ENCODE peak calls at places on chromosome 7, in eight cellular contexts. E is cardiac muscle cell, L is NB4, F is colonic mucosa, K is fibroblast of mammary gland, A is fibroblast of the aortic adventitia, O is GM13976, Q is right atrium auricular region. D is an unnamed sample.

GRCh38 chr7:93284908-93285307 is 52.7 kb downstream of the VPS50 start:
- DNase-seq in A (peak), L (no peak), K (no peak), F (no peak), Q (no peak), O (no peak), E (no peak), D (no peak)

GRCh38 chr7:114988035-114988434 is 66.1 kb downstream of the MDFIC start:
- DNase-seq in K (no peak), F (no peak), E (no peak), Q (no peak), L (no peak), O (no peak), A (peak), D (no peak)

GRCh38 chr7:46146454-46147255 is 225.6 kb upstream of the IGFBP3 start:
- DNase-seq in A (peak), F (no peak), O (no peak), Q (no peak), L (no peak), K (peak), E (no peak), D (no peak)

GRCh38 chr7:146090023-146090645 is 26.5 kb upstream of the CNTNAP2 start:
- DNase-seq in A (peak), Q (no peak), E (peak), K (peak), O (peak), F (no peak), L (peak), D (peak)

GRCh38 chr7:109522585-109522984 is 952.9 kb downstream of the DNAJB9 start:
- DNase-seq in Q (no peak), O (no peak), F (no peak), L (no peak), A (no peak), K (no peak), E (no peak), D (no peak)

GRCh38 chr7:41911792-41912191 is 208.9 kb upstream of the INHBA start:
- DNase-seq in F (no peak), E (no peak), K (peak), A (peak), L (no peak), O (no peak), Q (no peak), D (peak)

GRCh38 chr7:137337902-137338301 is 5.6 kb downstream of the PTN start:
- DNase-seq in Q (no peak), E (no peak), O (no peak), F (no peak), A (no peak), L (peak), K (no peak), D (no peak)

GRCh38 chr7:1548438-1548831 is 7.6 kb downstream of the TMEM184A start:
- DNase-seq in E (no peak), L (peak), O (no peak), K (no peak), A (no peak), F (no peak), Q (no peak), D (no peak)

GRCh38 chr7:45922810-45923209 is 1.7 kb upstream of the IGFBP3 start:
- DNase-seq in E (peak), O (no peak), F (no peak), A (no peak), Q (peak), L (no peak), K (no peak), D (peak)

GRCh38 chr7:129136887-129137647 is 7.4 kb upstream of the TSPAN33 start:
- DNase-seq in K (no peak), F (no peak), A (no peak), L (no peak), Q (no peak), E (no peak), O (peak), D (no peak)

DNA sequence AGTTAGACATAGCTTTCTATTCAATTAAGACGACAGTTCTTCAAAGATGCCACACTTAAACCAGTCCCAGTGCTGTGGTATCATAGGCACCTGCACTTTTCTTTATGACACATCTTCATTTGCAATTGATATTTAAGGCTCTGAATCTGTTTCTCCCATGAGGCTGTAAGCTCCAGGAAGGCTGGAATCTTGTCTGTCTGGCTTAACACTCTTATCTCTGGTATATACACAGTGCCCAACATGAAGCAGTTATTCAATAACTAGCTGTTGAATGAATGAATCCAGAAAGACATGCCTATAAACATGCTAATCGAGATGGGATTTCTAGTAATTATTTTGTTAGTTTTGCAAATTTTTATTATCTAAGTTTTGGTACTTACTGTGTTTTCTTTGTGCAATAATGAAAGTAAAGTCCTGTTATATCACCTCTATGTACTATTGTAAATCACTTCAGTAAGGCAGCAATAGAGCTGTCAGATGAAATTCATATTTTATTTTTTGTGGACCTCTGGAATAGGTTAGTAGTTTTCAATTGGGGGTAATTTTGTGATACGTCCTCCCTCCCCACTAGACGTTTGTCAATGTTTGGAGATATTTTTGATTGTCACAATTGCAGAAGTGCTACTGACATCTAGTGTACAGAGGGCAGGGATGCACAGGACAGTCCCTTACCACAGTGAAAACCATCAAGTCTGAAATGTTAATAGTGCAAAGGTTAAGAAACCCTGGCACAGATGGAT is 51.3 kb upstream of the STEAP4 start:
- DNase-seq in K (peak), A (peak), L (peak), E (no peak), O (no peak), F (no peak), Q (no peak), D (peak)
- TF ChIP-seq CTCF in K (peak), A (peak), L (peak), E (peak), O (peak), F (peak), Q (peak), D (peak)

GRCh38 chr7:43758861-43759683 is 592 bp downstream of the BLVRA start:
- DNase-seq in E (peak), K (no peak), A (peak), Q (no peak), F (peak), L (peak), O (peak), D (peak)
- TF ChIP-seq CTCF in E (no peak), K (no peak), A (no peak), Q (no peak), F (no peak), L (no peak), O (no peak), D (no peak)

DNA sequence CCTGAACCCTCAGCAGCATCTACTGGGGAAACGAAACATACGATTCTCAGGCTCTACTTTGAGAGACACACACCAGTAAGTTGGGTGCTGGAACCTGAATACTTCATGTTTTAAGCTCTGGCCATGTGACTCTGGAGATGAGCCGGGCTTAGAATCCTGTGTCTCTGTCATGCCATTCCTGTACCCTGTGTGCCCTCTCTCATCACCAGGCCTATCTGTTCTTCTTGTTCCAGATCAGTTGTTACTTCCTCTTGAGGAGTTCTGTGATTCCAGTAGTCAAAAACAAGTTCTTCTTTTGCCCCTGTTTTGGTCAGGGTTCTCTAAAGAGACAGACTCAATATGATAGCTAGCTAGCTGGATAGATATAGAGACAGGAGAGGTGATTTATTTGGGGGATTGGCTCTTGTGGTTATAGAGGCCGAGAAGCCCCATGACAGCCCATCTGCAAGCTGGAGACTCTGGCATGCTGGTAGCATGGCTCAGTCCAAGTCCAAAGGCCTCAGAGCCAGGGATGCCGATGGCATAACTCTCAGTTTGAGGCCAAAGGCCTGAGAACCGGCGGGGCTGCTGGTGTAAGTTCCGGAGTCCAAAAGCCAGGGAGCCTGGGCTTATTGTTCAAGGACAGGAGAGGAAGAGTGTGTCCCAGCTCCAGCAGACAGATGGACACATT is 54.3 kb downstream of the CHN2 start:
- DNase-seq in L (no peak), O (no peak), A (no peak), E (no peak), K (no peak), F (no peak), Q (no peak), D (no peak)
- TF ChIP-seq CTCF in L (no peak), O (no peak), A (no peak), E (no peak), K (no peak), F (no peak), Q (no peak), D (no peak)

DNA sequence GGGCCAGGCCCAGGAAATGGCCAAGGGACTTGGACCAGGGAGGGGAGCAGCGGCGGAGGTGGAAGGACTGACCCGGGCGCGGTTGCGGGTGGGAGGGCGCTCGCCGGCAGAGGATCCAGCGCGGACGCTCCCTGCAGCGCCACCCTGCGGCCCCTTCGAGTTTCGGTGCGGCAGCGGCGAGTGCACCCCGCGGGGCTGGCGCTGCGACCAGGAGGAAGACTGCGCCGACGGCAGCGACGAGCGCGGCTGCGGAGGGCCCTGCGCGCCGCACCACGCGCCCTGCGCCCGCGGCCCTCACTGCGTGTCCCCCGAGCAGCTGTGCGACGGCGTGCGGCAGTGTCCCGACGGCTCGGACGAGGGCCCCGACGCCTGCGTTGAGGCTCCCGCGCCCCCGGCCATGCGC is 16.8 kb upstream of the ZNF467 start:
- DNase-seq in Q (no peak), K (no peak), F (no peak), L (no peak), E (peak), A (no peak), O (peak), D (peak)
- TF ChIP-seq CTCF in Q (peak), K (no peak), F (peak), L (peak), E (peak), A (peak), O (peak), D (no peak)

DNA sequence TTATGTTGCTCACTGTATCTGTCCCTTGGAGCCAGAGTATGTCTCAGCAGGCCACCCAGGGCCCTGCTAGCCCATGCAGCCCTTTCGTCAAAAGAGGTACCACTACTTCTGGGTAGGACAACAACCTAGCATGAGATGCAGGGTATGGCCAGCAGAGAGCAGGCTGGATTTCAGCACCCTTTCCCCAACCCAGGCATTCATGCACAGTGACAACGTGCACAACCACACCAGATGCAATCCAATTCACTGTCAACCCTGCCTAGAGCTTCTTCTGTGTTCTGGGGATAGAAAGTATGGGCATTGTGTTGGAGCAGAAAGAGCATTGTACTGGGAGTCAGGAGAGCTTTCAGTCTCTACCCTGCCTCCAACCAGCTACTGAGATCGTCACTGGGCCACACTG is 37.9 kb downstream of the JAZF1 start:
- DNase-seq in Q (no peak), E (no peak), F (no peak), K (no peak), A (no peak), L (peak), O (no peak), D (no peak)
- TF ChIP-seq CTCF in Q (no peak), E (no peak), F (no peak), K (no peak), A (no peak), L (peak), O (no peak), D (no peak)